ENCODE peak calls at places on chromosome 11, in five cellular contexts. C, A, M, L and Y are unnamed samples.

GRCh38 chr11:118443590-118444218 is 7.4 kb downstream of the KMT2A start:
- DNase-seq in C (no peak), L (no peak), A (no peak), M (no peak), Y (no peak)

GRCh38 chr11:126514061-126514713 is 158.7 kb downstream of the ST3GAL4 start:
- DNase-seq in M (no peak), C (no peak), L (no peak), A (no peak), Y (peak; percentile 6)

GRCh38 chr11:108669261-108669660 is 4.4 kb downstream of the DDX10 start:
- DNase-seq in L (no peak), M (no peak), C (no peak), A (no peak), Y (no peak)

GRCh38 chr11:118353084-118353710 is 6.2 kb upstream of the UBE4A start:
- DNase-seq in M (no peak), L (no peak), A (no peak), C (no peak), Y (no peak)

GRCh38 chr11:1451781-1452470 is 34.7 kb downstream of the MOB2 start:
- DNase-seq in M (no peak), L (no peak), A (no peak), C (no peak), Y (no peak)

GRCh38 chr11:108239076-108239475 is 16.2 kb downstream of the ATM start:
- DNase-seq in C (no peak), A (no peak), M (no peak), L (no peak), Y (no peak)

GRCh38 chr11:119323532-119324033 is 6.7 kb upstream of the MCAM start:
- DNase-seq in L (peak; percentile 43), M (peak; percentile 87), A (peak; percentile 74), C (peak; percentile 84), Y (no peak)

GRCh38 chr11:129976371-129976770 is 26.3 kb downstream of the PRDM10 start:
- DNase-seq in A (no peak), L (no peak), C (no peak), M (no peak), Y (no peak)

GRCh38 chr11:109089144-109089543 is 332.8 kb upstream of the C11orf87 start:
- DNase-seq in C (no peak), A (no peak), L (no peak), M (no peak), Y (no peak)

GRCh38 chr11:62132188-62132587 is 8.4 kb downstream of the INCENP start:
- DNase-seq in M (no peak), C (no peak), L (no peak), A (no peak), Y (no peak)

GRCh38 chr11:119863811-119864601 is 135.0 kb upstream of the NECTIN1 start:
- DNase-seq in M (no peak), L (no peak), C (no peak), A (no peak), Y (no peak)

GRCh38 chr11:69007978-69008381 is 5.1 kb downstream of the MRGPRF start:
- DNase-seq in L (no peak), C (peak; percentile 40), M (no peak), A (peak; percentile 72), Y (no peak)

GRCh38 chr11:12692238-12693074 is 18.2 kb downstream of the TEAD1 start:
- DNase-seq in M (no peak), C (peak; percentile 83), A (peak; percentile 68), L (peak; percentile 92), Y (peak; percentile 97)

GRCh38 chr11:44430140-44430539 is 120.2 kb upstream of the ALX4 start:
- DNase-seq in M (no peak), L (no peak), C (no peak), A (no peak), Y (no peak)

GRCh38 chr11:124740277-124740882 is 638 bp downstream of the NRGN start:
- DNase-seq in A (peak; percentile 66), L (peak; percentile 7), M (peak; percentile 57), C (peak; percentile 57), Y (no peak)

GRCh38 chr11:116641561-116642045 is 131.2 kb downstream of the BUD13 start:
- DNase-seq in L (peak; percentile 33), A (peak; percentile 55), M (peak; percentile 32), C (peak; percentile 83), Y (no peak)

GRCh38 chr11:43790444-43790794 is 90.2 kb upstream of the ALKBH3 start:
- DNase-seq in M (no peak), C (no peak), A (no peak), L (no peak), Y (peak; percentile 13)

GRCh38 chr11:82682003-82682751 is 51.5 kb downstream of the FAM181B start:
- DNase-seq in A (peak; percentile 57), M (no peak), C (peak; percentile 73), L (no peak), Y (peak; percentile 26)

GRCh38 chr11:38646382-38646781 is 2048.3 kb upstream of the RAG2 start:
- DNase-seq in M (no peak), A (no peak), C (no peak), L (no peak), Y (no peak)

GRCh38 chr11:120061036-120061760 is 76.7 kb downstream of the TRIM29 start:
- DNase-seq in M (no peak), A (no peak), C (peak; percentile 59), L (no peak), Y (no peak)

GRCh38 chr11:113551645-113552044 is 76.4 kb upstream of the DRD2 start:
- DNase-seq in A (no peak), L (no peak), C (no peak), M (no peak), Y (no peak)

GRCh38 chr11:64844330-64845124 is at the start of gene CDC42BPG:
- DNase-seq in L (peak; percentile 90), A (peak; percentile 95), C (peak; percentile 66), M (no peak), Y (no peak)

GRCh38 chr11:126082251-126083109 is 19.8 kb upstream of the CDON start:
- DNase-seq in C (peak; percentile 69), L (no peak), A (no peak), M (no peak), Y (no peak)

GRCh38 chr11:102010776-102011500 is 36.3 kb upstream of the CFAP300 start:
- DNase-seq in L (no peak), C (peak; percentile 97), M (no peak), A (peak; percentile 92), Y (peak; percentile 73)

GRCh38 chr11:1206391-1207271 is 16.2 kb upstream of the MUC5B start:
- DNase-seq in M (no peak), L (no peak), C (no peak), A (no peak), Y (no peak)

GRCh38 chr11:7143908-7144307 is 55.1 kb downstream of the RBMXL2 start:
- DNase-seq in A (no peak), M (no peak), L (no peak), C (no peak), Y (no peak)

GRCh38 chr11:76652989-76653673 is 17.4 kb downstream of the LRRC32 start:
- DNase-seq in M (no peak), A (no peak), L (no peak), C (no peak), Y (no peak)

GRCh38 chr11:108852701-108853100 is 187.8 kb downstream of the DDX10 start:
- DNase-seq in M (no peak), C (no peak), L (no peak), A (no peak), Y (no peak)

GRCh38 chr11:122717264-122717867 is 61.8 kb downstream of the UBASH3B start:
- DNase-seq in M (no peak), A (no peak), L (no peak), C (no peak), Y (no peak)

GRCh38 chr11:128181984-128182383 is 405.4 kb downstream of the ETS1 start:
- DNase-seq in A (no peak), C (no peak), M (no peak), L (no peak), Y (no peak)

GRCh38 chr11:131136476-131136875 is 220.2 kb upstream of the SNX19 start:
- DNase-seq in M (no peak), A (peak; percentile 35), L (no peak), C (no peak), Y (no peak)

GRCh38 chr11:113166280-113166679 is 148.1 kb upstream of the TTC12 start:
- DNase-seq in C (no peak), L (no peak), A (no peak), M (no peak), Y (no peak)

GRCh38 chr11:1401656-1402221 is 12.0 kb downstream of the BRSK2 start:
- DNase-seq in A (peak; percentile 92), L (peak; percentile 74), C (peak; percentile 89), M (peak; percentile 44), Y (peak; percentile 8)

GRCh38 chr11:117814766-117815261 is 9.7 kb downstream of the FXYD2 start:
- DNase-seq in M (peak; percentile 64), A (no peak), C (peak; percentile 69), L (peak; percentile 55), Y (no peak)

GRCh38 chr11:65489706-65490310 is 9.0 kb upstream of the MALAT1 start:
- DNase-seq in M (no peak), C (peak; percentile 92), A (no peak), L (no peak), Y (no peak)

GRCh38 chr11:10550503-10550902 is 9.5 kb upstream of the RNF141 start:
- DNase-seq in C (no peak), A (peak; percentile 58), L (no peak), M (no peak), Y (peak; percentile 13)

GRCh38 chr11:77619576-77620198 is 17.9 kb downstream of the CLNS1A start:
- DNase-seq in A (no peak), L (no peak), M (no peak), C (peak; percentile 38), Y (no peak)

GRCh38 chr11:48093795-48094642 is 113.7 kb downstream of the PTPRJ start:
- DNase-seq in C (no peak), L (peak; percentile 54), A (no peak), M (no peak), Y (no peak)